ENCODE peak calls at places on chromosomes 6 and 20, in five cellular contexts. M, L, H, X and D are unnamed samples.

GRCh38 chr6:100664274-100665040 is 199.7 kb upstream of the SIM1 start:
- DNase-seq in X (no peak), L (no peak), M (no peak), H (peak), D (no peak)

GRCh38 chr6:63964347-63964746 is 328.7 kb downstream of the PHF3 start:
- DNase-seq in L (no peak), H (no peak), X (no peak), M (no peak), D (no peak)

GRCh38 chr6:160435935-160436334 is 87.8 kb downstream of the SLC22A3 start:
- DNase-seq in X (no peak), L (no peak), M (no peak), H (no peak), D (no peak)

GRCh38 chr6:158739673-158740072 is 79.5 kb downstream of the EZR start:
- DNase-seq in L (no peak), X (no peak), H (no peak), M (no peak), D (no peak)

GRCh38 chr6:24749292-24749691 is 25.4 kb upstream of the GMNN start:
- DNase-seq in X (no peak), L (no peak), M (no peak), H (no peak), D (no peak)

GRCh38 chr6:126307859-126308258 is 32.1 kb upstream of the CENPW start:
- DNase-seq in L (no peak), M (no peak), H (peak), X (no peak), D (no peak)

GRCh38 chr6:19301980-19302379 is 535.2 kb upstream of the ID4 start:
- DNase-seq in L (no peak), M (no peak), H (no peak), X (no peak), D (no peak)

GRCh38 chr6:90403489-90404381 is 107.1 kb upstream of the BACH2 start:
- DNase-seq in M (no peak), L (no peak), X (no peak), H (peak), D (peak)

GRCh38 chr20:37295595-37295994 is 6.1 kb downstream of the MANBAL start:
- DNase-seq in M (no peak), H (no peak), X (no peak), L (no peak), D (no peak)

GRCh38 chr20:62611794-62612193 is 30.5 kb upstream of the SLCO4A1 start:
- DNase-seq in L (no peak), M (no peak), H (no peak), X (no peak), D (no peak)

GRCh38 chr6:141169419-141169818 is 963.3 kb upstream of the GJE1 start:
- DNase-seq in M (no peak), X (no peak), H (peak), L (no peak), D (no peak)

GRCh38 chr6:6699741-6700367 is 111.3 kb downstream of the LY86 start:
- DNase-seq in L (no peak), X (peak), H (peak), M (no peak), D (peak)

GRCh38 chr20:53962388-53962787 is 108.0 kb downstream of the BCAS1 start:
- DNase-seq in M (no peak), H (no peak), L (no peak), X (no peak), D (no peak)

GRCh38 chr6:138105446-138105845 is 1.8 kb downstream of the PERP start:
- DNase-seq in H (no peak), X (no peak), M (no peak), L (no peak), D (no peak)

GRCh38 chr6:112014483-112014882 is 39.4 kb upstream of the CCN6 start:
- DNase-seq in M (no peak), L (no peak), X (no peak), H (peak), D (no peak)

GRCh38 chr6:12476484-12476883 is 186.3 kb downstream of the EDN1 start:
- DNase-seq in L (no peak), M (no peak), H (no peak), X (no peak), D (no peak)

GRCh38 chr20:13546497-13547131 is 92.1 kb downstream of the TASP1 start:
- DNase-seq in M (peak), H (peak), X (peak), L (peak), D (no peak)

GRCh38 chr6:7042654-7043545 is 64.9 kb upstream of the RREB1 start:
- DNase-seq in X (no peak), H (no peak), M (no peak), L (no peak), D (no peak)

GRCh38 chr6:82645536-82646230 is 282.1 kb downstream of the TPBG start:
- DNase-seq in L (no peak), X (no peak), H (no peak), M (no peak), D (no peak)

GRCh38 chr6:28408076-28408802 is 8.7 kb upstream of the ZSCAN12 start:
- DNase-seq in M (no peak), L (no peak), H (peak), X (no peak), D (no peak)